ENCODE peak calls at places on chromosomes 13 and 19, in seven cellular contexts. N, I, R, U, H, J and K are unnamed samples.
A peak's percentile ranks its signal among the peaks of the same experiment; 100 is the strongest.

GRCh38 chr13:114237415-114238112 is 2.9 kb downstream of the CDC16 start:
- DNase-seq in N (no peak), I (no peak), R (no peak), U (no peak), H (no peak), J (no peak), K (no peak)

GRCh38 chr19:29293736-29294342 is 80.9 kb upstream of the UQCRFS1 start:
- DNase-seq in N (no peak), I (no peak), R (no peak), U (no peak), H (no peak), J (no peak), K (no peak)

GRCh38 chr19:5397804-5398692 is 57.2 kb upstream of the ZNRF4 start:
- DNase-seq in N (no peak), I (no peak), R (no peak), U (no peak), H (no peak), J (no peak), K (no peak)

GRCh38 chr19:3095375-3096191 is 1.4 kb downstream of the GNA11 start:
- DNase-seq in N (no peak), I (peak; percentile 16), R (no peak), U (peak; percentile 8), H (peak; percentile 77), J (no peak), K (no peak)

GRCh38 chr13:28329395-28330158 is 165.4 kb downstream of the FLT1 start:
- DNase-seq in N (no peak), I (no peak), R (no peak), U (peak; percentile 75), H (no peak), J (peak; percentile 90), K (no peak)

GRCh38 chr13:52454459-52454824 is 836 bp upstream of the CKAP2 start:
- DNase-seq in N (peak; percentile 72), I (no peak), R (no peak), U (no peak), H (no peak), J (peak; percentile 13), K (peak; percentile 25)

GRCh38 chr13:26710166-26710565 is 50.4 kb downstream of the GPR12 start:
- DNase-seq in N (no peak), I (no peak), R (no peak), U (no peak), H (no peak), J (no peak), K (no peak)

GRCh38 chr19:16588089-16588823 is 16.0 kb upstream of the SLC35E1 start:
- DNase-seq in N (peak; percentile 31), I (peak; percentile 21), R (no peak), U (no peak), H (no peak), J (peak; percentile 50), K (no peak)

GRCh38 chr13:78660130-78660857 is 1.3 kb upstream of the OBI1 start:
- DNase-seq in N (no peak), I (peak; percentile 3), R (no peak), U (no peak), H (no peak), J (peak; percentile 3), K (no peak)

GRCh38 chr13:34943675-34944634 is 1.9 kb downstream of the NBEA start:
- DNase-seq in N (no peak), I (no peak), R (no peak), U (no peak), H (no peak), J (no peak), K (no peak)

GRCh38 chr19:7506385-7507328 is 9.2 kb upstream of the ZNF358 start:
- DNase-seq in N (peak; percentile 65), I (no peak), R (no peak), U (peak; percentile 94), H (peak; percentile 91), J (peak; percentile 75), K (peak; percentile 38)

GRCh38 chr13:35599385-35599784 is 122.9 kb upstream of the MAB21L1 start:
- DNase-seq in N (no peak), I (no peak), R (no peak), U (no peak), H (no peak), J (no peak), K (no peak)

GRCh38 chr19:1648156-1648925 is 4.1 kb downstream of the TCF3 start:
- DNase-seq in N (no peak), I (no peak), R (no peak), U (no peak), H (no peak), J (no peak), K (no peak)

GRCh38 chr13:51806571-51806970 is 2.6 kb upstream of the DHRS12 start:
- DNase-seq in N (no peak), I (no peak), R (no peak), U (no peak), H (no peak), J (peak; percentile 35), K (peak; percentile 15)